ENCODE peak calls at places on chromosomes 12 and 14, in four cellular contexts. H is C1 segment of cervical spinal cord, N is tibial artery, M is kidney epithelial cell. A is an unnamed sample.

GRCh38 chr14:23237772-23238594 is at the start of gene RNF212B:
- DNase-seq in M (peak; percentile 32), N (peak; percentile 92), H (peak; percentile 33), A (peak; percentile 51)

GRCh38 chr12:113798552-113798951 is 167.6 kb downstream of the RBM19 start:
- DNase-seq in M (no peak), H (no peak), N (no peak), A (no peak)

GRCh38 chr12:102958073-102958829 is 777 bp downstream of the ASCL1 start:
- DNase-seq in M (no peak), N (no peak), H (no peak), A (no peak)

GRCh38 chr14:100578552-100578951 is 8.7 kb downstream of the BEGAIN start:
- DNase-seq in H (no peak), N (no peak), M (no peak), A (no peak)

GRCh38 chr14:24307575-24308341 is at the start of gene CIDEB:
- DNase-seq in H (no peak), M (no peak), N (peak; percentile 61), A (peak; percentile 32)

GRCh38 chr14:100278702-100279101 is 27.5 kb downstream of the SLC25A29 start:
- DNase-seq in N (no peak), M (no peak), H (no peak), A (no peak)

GRCh38 chr12:109760031-109760929 is 46.7 kb downstream of the FAM222A start:
- DNase-seq in M (no peak), H (no peak), N (peak; percentile 19), A (no peak)

GRCh38 chr14:68941820-68942219 is 37.3 kb downstream of the ACTN1 start:
- DNase-seq in N (peak; percentile 62), H (no peak), M (peak; percentile 85), A (no peak)

GRCh38 chr14:104935026-104935650 is 10.5 kb downstream of the PLD4 start:
- DNase-seq in M (no peak), H (no peak), N (peak; percentile 17), A (no peak)

GRCh38 chr14:60171690-60172089 is 6.5 kb upstream of the DHRS7 start:
- DNase-seq in H (no peak), M (no peak), N (no peak), A (no peak)

GRCh38 chr12:122423258-122424165 is 1.0 kb upstream of the CLIP1 start:
- DNase-seq in N (no peak), H (peak; percentile 14), M (no peak), A (no peak)

GRCh38 chr12:23493690-23494101 is 455.8 kb downstream of the SOX5 start:
- DNase-seq in H (no peak), M (no peak), N (no peak), A (no peak)

GRCh38 chr14:52314521-52315354 is 626 bp downstream of the PTGER2 start:
- DNase-seq in H (no peak), N (no peak), M (no peak), A (no peak)

GRCh38 chr14:99346470-99347080 is 74.6 kb upstream of the BCL11B start:
- DNase-seq in H (no peak), N (no peak), M (no peak), A (no peak)

GRCh38 chr14:104657563-104658324 is 31.7 kb upstream of the INF2 start:
- DNase-seq in H (no peak), N (no peak), M (no peak), A (no peak)

GRCh38 chr14:33563492-33563891 is 387.4 kb downstream of the EGLN3 start:
- DNase-seq in N (no peak), H (no peak), M (no peak), A (no peak)

GRCh38 chr12:61848893-61849292 is 411.3 kb upstream of the USP15 start:
- DNase-seq in H (no peak), N (no peak), M (no peak), A (no peak)

GRCh38 chr12:54398995-54399793 is 14.7 kb upstream of the ZNF385A start:
- DNase-seq in N (peak; percentile 94), H (peak; percentile 45), M (no peak), A (peak; percentile 21)

GRCh38 chr12:75891072-75891471 is 140.5 kb downstream of the PHLDA1 start:
- DNase-seq in H (no peak), N (no peak), M (no peak), A (no peak)

A was measured in amygdala.